ENCODE peak calls at places on chromosome 5, in six cellular contexts. O, F, R, E, S and K are unnamed samples.
A peak's percentile ranks its signal among the peaks of the same experiment; 100 is the strongest.

GRCh38 chr5:111738118-111738517 is 18.9 kb downstream of the NREP start:
- DNase-seq in F (no peak), O (no peak), R (no peak), S (no peak), E (no peak), K (no peak)

GRCh38 chr5:148687427-148687826 is 33.1 kb upstream of the HTR4 start:
- DNase-seq in F (peak; percentile 49), O (no peak), E (no peak), S (peak; percentile 63), R (peak; percentile 6), K (no peak)

GRCh38 chr5:67774153-67774552 is 441.4 kb upstream of the PIK3R1 start:
- DNase-seq in F (no peak), S (no peak), R (peak; percentile 80), O (no peak), E (no peak), K (peak; percentile 58)

GRCh38 chr5:124512236-124512635 is 234.2 kb downstream of the ZNF608 start:
- DNase-seq in O (no peak), F (no peak), S (no peak), R (peak; percentile 35), E (no peak), K (no peak)

GRCh38 chr5:5799229-5799628 is 376.8 kb downstream of the ICE1 start:
- DNase-seq in E (no peak), S (no peak), F (no peak), O (no peak), R (no peak), K (no peak)

GRCh38 chr5:175393922-175394321 is 50.1 kb downstream of the DRD1 start:
- DNase-seq in R (no peak), E (no peak), F (no peak), O (no peak), S (no peak), K (no peak)

GRCh38 chr5:75660678-75661465 is 49.6 kb downstream of the ANKDD1B start:
- DNase-seq in O (no peak), F (no peak), E (no peak), R (no peak), S (no peak), K (no peak)

GRCh38 chr5:51345106-51345505 is 38.1 kb upstream of the ISL1 start:
- DNase-seq in O (no peak), S (no peak), F (no peak), E (no peak), R (no peak), K (peak; percentile 31)

GRCh38 chr5:54703091-54703490 is 185.5 kb downstream of the SNX18 start:
- DNase-seq in F (no peak), S (no peak), E (no peak), R (peak; percentile 95), O (no peak), K (peak; percentile 95)

GRCh38 chr5:83974151-83974822 is 253.6 kb upstream of the HAPLN1 start:
- DNase-seq in S (peak; percentile 44), R (no peak), O (no peak), F (no peak), E (no peak), K (no peak)

GRCh38 chr5:177018341-177018740 is 4.2 kb upstream of the ZNF346 start:
- DNase-seq in R (no peak), F (no peak), E (no peak), S (no peak), O (no peak), K (no peak)

GRCh38 chr5:34803974-34804373 is 35.0 kb upstream of the TTC23L start:
- DNase-seq in E (no peak), O (no peak), S (no peak), F (no peak), R (peak; percentile 92), K (peak; percentile 68)

GRCh38 chr5:81209869-81210268 is 23.3 kb upstream of the CKMT2 start:
- DNase-seq in R (no peak), O (no peak), S (no peak), E (no peak), F (no peak), K (no peak)

GRCh38 chr5:157989296-157989695 is 130.4 kb upstream of the CLINT1 start:
- DNase-seq in S (no peak), O (no peak), F (no peak), R (no peak), E (no peak), K (no peak)

GRCh38 chr5:159937580-159937979 is 21.3 kb downstream of the ADRA1B start:
- DNase-seq in R (no peak), S (no peak), O (no peak), E (no peak), F (no peak), K (no peak)

GRCh38 chr5:34656001-34656699 is at the start of gene RAI14:
- DNase-seq in O (peak; percentile 8), F (peak; percentile 86), S (peak; percentile 79), E (peak; percentile 83), R (peak; percentile 83), K (peak; percentile 88)